ENCODE peak calls at places on chromosome 22, in nine cellular contexts. I is gastroesophageal sphincter; F is A549; J is RWPE2; O is stimulated activated naive CD8-positive, alpha-beta T cell treated with anti-CD3 and anti-CD28 coated beads, Interleukin-15, amount 100 ng/mL, for 72 hours; A is Right ventricle myocardium superior; C is left lung; U is CD8-positive, alpha-beta T cell; T is activated CD8-positive, alpha-beta T cell treated with anti-CD3 and anti-CD28 coated beads for 36 hours. M is an unnamed sample.

GRCh38 chr22:19845369-19845722 is 9.3 kb downstream of the GNB1L start:
- ATAC-seq in I (no peak), A (no peak), U (no peak), O (peak; percentile 22), J (no peak), C (no peak), F (peak; percentile 48), T (peak; percentile 5), M (no peak)

GRCh38 chr22:31093090-31093850 is 12.2 kb downstream of the SMTN start:
- ATAC-seq in F (no peak), I (peak; percentile 29), U (no peak), J (no peak), A (peak; percentile 81), O (no peak), T (no peak), C (no peak), M (no peak)

GRCh38 chr22:20624161-20624616 is 116.8 kb downstream of the MED15 start:
- ATAC-seq in A (no peak), C (no peak), I (no peak), U (no peak), F (no peak), T (peak; percentile 93), O (peak; percentile 97), J (no peak), M (peak; percentile 95)

GRCh38 chr22:27499121-27499520 is 302.4 kb downstream of the MN1 start:
- ATAC-seq in F (no peak), O (no peak), A (no peak), U (no peak), I (no peak), T (no peak), J (no peak), C (peak; percentile 13), M (no peak)

GRCh38 chr22:38947321-38948112 is 9.9 kb upstream of the APOBEC3A start:
- ATAC-seq in O (peak; percentile 57), F (no peak), T (peak; percentile 60), A (no peak), C (no peak), I (no peak), U (no peak), J (peak; percentile 73), M (peak; percentile 92)

GRCh38 chr22:20243545-20244249 is 24.4 kb downstream of the RTN4R start:
- ATAC-seq in J (peak; percentile 85), A (peak; percentile 83), U (peak; percentile 45), I (peak; percentile 54), O (peak; percentile 61), F (peak; percentile 73), C (peak; percentile 92), T (peak; percentile 65), M (peak; percentile 79)

GRCh38 chr22:27820896-27821866 is 19.6 kb upstream of the MN1 start:
- ATAC-seq in U (no peak), A (peak; percentile 70), O (no peak), T (no peak), I (no peak), F (no peak), J (no peak), C (no peak), M (no peak)

GRCh38 chr22:21887841-21888240 is 20.4 kb upstream of the MAPK1 start:
- ATAC-seq in T (no peak), J (no peak), U (no peak), I (no peak), O (no peak), F (no peak), A (no peak), C (no peak), M (no peak)

GRCh38 chr22:41504397-41504796 is 35.5 kb downstream of the ACO2 start:
- ATAC-seq in J (no peak), C (no peak), O (no peak), A (peak; percentile 61), I (peak; percentile 63), F (no peak), T (no peak), U (no peak), M (no peak)

GRCh38 chr22:32542332-32543019 is 67.9 kb downstream of the FBXO7 start:
- ATAC-seq in U (no peak), O (no peak), F (no peak), I (peak; percentile 79), C (no peak), A (peak; percentile 87), J (no peak), T (no peak), M (no peak)

GRCh38 chr22:45212306-45212709 is 28.4 kb downstream of the KIAA0930 start:
- ATAC-seq in A (peak; percentile 84), U (no peak), F (peak; percentile 87), J (peak; percentile 87), T (no peak), O (no peak), I (peak; percentile 85), C (peak; percentile 69), M (no peak)

GRCh38 chr22:22526125-22526912 is 6.2 kb upstream of the ZNF280A start:
- ATAC-seq in C (no peak), O (no peak), F (no peak), U (no peak), I (no peak), A (no peak), J (no peak), T (no peak), M (no peak)

GRCh38 chr22:26846645-26847044 is 189.3 kb downstream of the MIAT start:
- ATAC-seq in J (no peak), T (peak; percentile 42), I (no peak), F (no peak), O (peak; percentile 74), A (no peak), C (no peak), U (no peak), M (no peak)

GRCh38 chr22:23431337-23432072 is 148.6 kb downstream of the IGLL1 start:
- ATAC-seq in T (no peak), U (no peak), F (peak; percentile 36), A (peak; percentile 62), C (no peak), J (no peak), I (no peak), O (no peak), M (no peak)

GRCh38 chr22:39437836-39438704 is 18.7 kb upstream of the MGAT3 start:
- ATAC-seq in A (no peak), C (peak; percentile 5), T (no peak), U (no peak), F (no peak), I (peak; percentile 5), O (no peak), J (no peak), M (no peak)

GRCh38 chr22:21818487-21819182 is 48.8 kb downstream of the MAPK1 start:
- ATAC-seq in U (no peak), A (no peak), J (no peak), C (no peak), T (no peak), F (no peak), I (no peak), O (no peak), M (no peak)

GRCh38 chr22:44913198-44913983 is 96.4 kb downstream of the PHF21B start:
- ATAC-seq in A (no peak), C (no peak), U (no peak), T (no peak), I (no peak), J (no peak), O (no peak), F (no peak), M (no peak)

GRCh38 chr22:39174498-39175120 is 22.1 kb upstream of the CBX7 start:
- ATAC-seq in T (peak; percentile 55), F (peak; percentile 52), O (peak; percentile 51), I (peak; percentile 64), A (peak; percentile 51), U (peak; percentile 63), J (peak; percentile 46), C (peak; percentile 72), M (peak; percentile 20)

GRCh38 chr22:29002603-29003002 is 59.0 kb downstream of the C22orf31 start:
- ATAC-seq in I (no peak), O (no peak), J (no peak), U (no peak), T (no peak), C (peak; percentile 19), F (no peak), A (peak; percentile 54), M (no peak)